ENCODE peak calls at places on chromosomes 3 and 15, in seven cellular contexts. H, Q, E, G, C, J and T are unnamed samples.

GRCh38 chr15:88802991-88803240 is 320 bp upstream of the ACAN start:
- DNase-seq in H (no peak), Q (no peak), E (no peak), G (peak; percentile 70), C (no peak), J (no peak), T (peak; percentile 22)

GRCh38 chr15:52076889-52077781 is 35.4 kb downstream of the BCL2L10 start:
- DNase-seq in H (no peak), Q (no peak), E (no peak), G (no peak), C (peak; percentile 41), J (peak; percentile 59), T (no peak)

GRCh38 chr15:66595332-66595731 is 29.5 kb upstream of the LCTL start:
- DNase-seq in H (no peak), Q (no peak), E (no peak), G (no peak), C (no peak), J (no peak), T (no peak)

GRCh38 chr3:139287557-139287956 is 56.3 kb upstream of the MRPS22 start:
- DNase-seq in H (no peak), Q (no peak), E (no peak), G (no peak), C (no peak), J (no peak), T (no peak)

GRCh38 chr15:25864966-25865365 is 1.8 kb upstream of the ATP10A start:
- DNase-seq in H (no peak), Q (no peak), E (no peak), G (no peak), C (no peak), J (no peak), T (no peak)

GRCh38 chr15:64610257-64610919 is 150.0 kb downstream of the ZNF609 start:
- DNase-seq in H (no peak), Q (no peak), E (no peak), G (no peak), C (peak; percentile 68), J (no peak), T (no peak)

GRCh38 chr3:152458725-152459515 is 190.2 kb downstream of the MBNL1 start:
- DNase-seq in H (no peak), Q (no peak), E (no peak), G (no peak), C (no peak), J (no peak), T (no peak)

GRCh38 chr15:33043636-33044035 is 150.9 kb downstream of the FMN1 start:
- DNase-seq in H (no peak), Q (no peak), E (no peak), G (no peak), C (no peak), J (no peak), T (no peak)

GRCh38 chr3:122484985-122485384 is 29.8 kb downstream of the KPNA1 start:
- DNase-seq in H (no peak), Q (no peak), E (no peak), G (no peak), C (no peak), J (no peak), T (no peak)

GRCh38 chr3:197974016-197974415 is 14.0 kb downstream of the LMLN start:
- DNase-seq in H (no peak), Q (no peak), E (no peak), G (no peak), C (no peak), J (no peak), T (no peak)

DNA sequence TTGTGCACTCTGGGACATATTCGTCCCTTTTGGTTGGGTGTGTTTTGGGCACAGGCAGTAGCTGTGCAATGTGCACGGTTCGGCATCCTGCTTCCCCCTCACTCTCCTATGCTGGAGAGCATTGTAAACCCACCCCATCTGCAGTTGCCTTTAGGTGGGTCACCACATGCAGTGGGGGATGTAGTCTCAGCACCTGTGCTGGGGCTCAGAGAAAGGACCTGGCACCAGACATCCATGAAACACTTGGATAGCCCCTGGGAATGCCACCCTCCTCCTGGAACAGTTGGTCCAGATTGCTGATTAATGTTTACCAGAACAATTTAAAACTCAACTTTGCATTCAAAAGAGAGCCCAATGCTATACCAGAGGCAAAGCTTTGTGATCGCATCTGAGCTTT is 123.9 kb upstream of the MEF2A start:
- DNase-seq in H (peak; percentile 19), Q (no peak), E (no peak), G (no peak), C (no peak), J (no peak), T (no peak)
- TF ChIP-seq TAF1 in H (no peak), Q (no peak), E (no peak), G (no peak), C (no peak), J (no peak), T (no peak)

GRCh38 chr3:184029456-184029950 is 2.0 kb upstream of the HTR3D start:
- DNase-seq in H (no peak), Q (no peak), E (no peak), G (no peak), C (no peak), J (no peak), T (no peak)

GRCh38 chr3:184031187-184031792 is at the start of gene HTR3D:
- DNase-seq in H (no peak), Q (no peak), E (no peak), G (no peak), C (no peak), J (no peak), T (no peak)
- TF ChIP-seq TAF1 in H (no peak), Q (no peak), E (no peak), G (no peak), C (no peak), J (no peak), T (no peak)

GRCh38 chr3:20575153-20575552 is 389.1 kb upstream of the SGO1 start:
- DNase-seq in H (no peak), Q (no peak), E (no peak), G (no peak), C (no peak), J (no peak), T (no peak)
- TF ChIP-seq TAF1 in H (no peak), Q (no peak), E (no peak), G (no peak), C (no peak), J (no peak), T (no peak)

DNA sequence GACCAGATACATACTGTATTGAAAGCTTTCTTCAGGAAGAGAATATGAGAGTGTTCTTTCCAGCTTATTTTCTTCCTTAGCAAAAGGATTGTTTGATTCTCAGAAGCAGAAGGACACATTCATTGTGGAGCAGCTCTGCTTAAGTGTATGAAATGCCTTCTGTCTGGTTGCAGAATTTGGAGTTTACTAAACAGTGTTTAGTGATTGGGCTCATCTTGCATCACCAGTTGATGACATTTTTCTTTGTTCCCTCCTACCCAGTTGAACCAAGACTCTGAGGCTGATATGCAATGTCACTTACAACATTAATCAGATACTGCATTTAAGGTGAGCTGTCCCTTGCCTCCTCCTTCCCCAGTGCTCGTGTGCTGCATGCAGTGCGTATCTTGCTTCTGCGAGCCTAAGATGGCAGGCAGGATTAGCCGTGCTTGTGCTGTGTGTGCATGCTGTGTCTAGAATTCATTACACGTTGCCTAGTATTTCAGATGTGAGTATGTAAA is 18.4 kb downstream of the ZBTB38 start:
- DNase-seq in H (no peak), Q (no peak), E (no peak), G (no peak), C (no peak), J (no peak), T (no peak)
- TF ChIP-seq TAF1 in H (no peak), Q (no peak), E (no peak), G (no peak), C (no peak), J (peak; percentile 60), T (no peak)

GRCh38 chr15:58165661-58166060 is 27.5 kb downstream of the AQP9 start:
- DNase-seq in H (no peak), Q (no peak), E (no peak), G (no peak), C (peak; percentile 5), J (no peak), T (no peak)
- TF ChIP-seq TAF1 in H (no peak), Q (no peak), E (no peak), G (no peak), C (no peak), J (no peak), T (no peak)

GRCh38 chr3:11582123-11582968 is 61.4 kb downstream of the VGLL4 start:
- DNase-seq in H (peak; percentile 60), Q (no peak), E (no peak), G (peak; percentile 62), C (no peak), J (no peak), T (no peak)

GRCh38 chr3:11583638-11584046 is 60.1 kb downstream of the VGLL4 start:
- DNase-seq in H (no peak), Q (no peak), E (no peak), G (no peak), C (no peak), J (no peak), T (no peak)

GRCh38 chr3:11583226-11583625 is 60.5 kb downstream of the VGLL4 start:
- DNase-seq in H (no peak), Q (no peak), E (no peak), G (no peak), C (no peak), J (no peak), T (no peak)

GRCh38 chr3:11580645-11581044 is 63.1 kb downstream of the VGLL4 start:
- DNase-seq in H (no peak), Q (no peak), E (no peak), G (no peak), C (no peak), J (no peak), T (no peak)

DNA sequence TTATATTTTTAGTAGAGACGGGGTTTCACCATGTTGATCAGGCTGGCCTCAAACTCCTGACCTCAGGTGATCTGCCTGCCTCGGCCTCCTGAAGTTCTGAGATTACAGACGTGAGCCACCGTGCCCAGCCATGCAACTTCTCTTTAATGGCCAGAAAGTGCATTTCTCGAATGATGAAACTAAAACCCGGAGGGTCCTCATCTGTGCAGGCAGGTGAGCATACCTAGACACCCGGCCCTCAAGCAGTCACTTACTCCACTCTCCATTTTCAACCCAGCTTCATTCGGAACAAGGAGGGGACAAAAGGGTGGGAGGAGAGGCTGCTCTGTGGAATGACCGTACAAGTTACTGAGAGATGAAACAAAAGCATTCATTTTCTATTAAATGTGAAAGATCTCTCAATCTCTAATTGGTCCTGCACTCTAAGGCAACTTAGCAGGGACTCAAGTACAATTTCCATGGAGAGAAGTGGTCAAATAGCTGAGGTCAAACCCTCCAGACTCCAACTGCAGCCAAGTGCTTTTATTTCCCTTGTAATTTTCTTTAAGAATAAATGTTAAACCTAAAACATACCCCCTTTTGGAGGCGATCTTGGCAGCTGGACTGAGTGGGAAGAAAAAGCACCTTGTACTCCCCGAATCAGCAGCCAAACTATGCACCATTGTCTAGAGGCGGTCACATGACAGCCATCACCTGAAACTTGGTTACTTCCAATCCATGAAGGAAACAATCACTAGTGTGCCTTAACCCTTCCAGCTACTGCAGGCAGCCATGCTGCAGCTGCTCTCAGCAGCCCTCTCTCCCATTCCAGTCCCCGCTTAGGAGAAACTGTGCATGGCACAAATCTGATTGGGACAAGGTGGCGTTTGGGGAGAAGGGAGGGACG is 62.2 kb downstream of the VGLL4 start:
- DNase-seq in H (no peak), Q (no peak), E (no peak), G (no peak), C (no peak), J (no peak), T (no peak)
- TF ChIP-seq TAF1 in H (no peak), Q (no peak), E (no peak), G (no peak), C (no peak), J (no peak), T (no peak)